ENCODE peak calls at places on chromosome 13, in four cellular contexts. One of them, this sample, is unnamed.
A peak's percentile ranks its signal among the peaks of the same experiment; 100 is the strongest.

GRCh38 chr13:64716936-64717335 is 2513.2 kb downstream of the PCDH9 start:
- DNase-seq in neural progenitor cell: no peak
- DNase-seq in GM23248: no peak
- DNase-seq in GM23338: no peak
- DNase-seq in this sample: no peak

GRCh38 chr13:32445461-32445860 is 17.5 kb upstream of the N4BP2L1 start:
- DNase-seq in GM23248: no peak
- DNase-seq in GM23338: no peak
- DNase-seq in neural progenitor cell: no peak
- DNase-seq in this sample: no peak

GRCh38 chr13:35940734-35941133 is 190.4 kb downstream of the DCLK1 start:
- DNase-seq in GM23338: no peak
- DNase-seq in GM23248: no peak
- DNase-seq in neural progenitor cell: no peak
- DNase-seq in this sample: no peak

GRCh38 chr13:113584870-113585671 is 518 bp downstream of the TFDP1 start:
- DNase-seq in neural progenitor cell: peak; percentile 45
- DNase-seq in GM23338: peak; percentile 27
- DNase-seq in GM23248: peak; percentile 36
- DNase-seq in this sample: peak; percentile 11

GRCh38 chr13:108427355-108427754 is 157.8 kb downstream of the TNFSF13B start:
- DNase-seq in neural progenitor cell: no peak
- DNase-seq in GM23248: no peak
- DNase-seq in GM23338: no peak
- DNase-seq in this sample: peak; percentile 7

GRCh38 chr13:102974574-102975195 is 91.5 kb downstream of the SLC10A2 start:
- DNase-seq in neural progenitor cell: no peak
- DNase-seq in GM23338: no peak
- DNase-seq in GM23248: no peak
- DNase-seq in this sample: peak; percentile 2

GRCh38 chr13:112960671-112961070 is 8.3 kb upstream of the MCF2L start:
- DNase-seq in GM23338: no peak
- DNase-seq in GM23248: no peak
- DNase-seq in neural progenitor cell: no peak
- DNase-seq in this sample: no peak

GRCh38 chr13:30615851-30616311 is 1.8 kb upstream of the USPL1 start:
- DNase-seq in GM23248: peak; percentile 75
- DNase-seq in neural progenitor cell: no peak
- DNase-seq in GM23338: no peak
- DNase-seq in this sample: peak; percentile 19

GRCh38 chr13:112657850-112658445 is 31.9 kb upstream of the ATP11A start:
- DNase-seq in GM23338: no peak
- DNase-seq in GM23248: peak; percentile 47
- DNase-seq in neural progenitor cell: no peak
- DNase-seq in this sample: peak; percentile 63

GRCh38 chr13:38582133-38582532 is 104.7 kb upstream of the FREM2 start:
- DNase-seq in neural progenitor cell: peak; percentile 61
- DNase-seq in GM23248: peak; percentile 57
- DNase-seq in GM23338: peak; percentile 72
- DNase-seq in this sample: peak; percentile 59

GRCh38 chr13:30865131-30866009 is 40.7 kb upstream of the MEDAG start:
- DNase-seq in GM23248: peak; percentile 97
- DNase-seq in GM23338: peak; percentile 90
- DNase-seq in neural progenitor cell: peak; percentile 90
- DNase-seq in this sample: peak; percentile 75

GRCh38 chr13:84896128-84896527 is 903.1 kb downstream of the SLITRK6 start:
- DNase-seq in GM23248: peak; percentile 49
- DNase-seq in GM23338: peak; percentile 71
- DNase-seq in neural progenitor cell: peak; percentile 52
- DNase-seq in this sample: peak; percentile 63

GRCh38 chr13:80591978-80592377 is 251.1 kb upstream of the SPRY2 start:
- DNase-seq in GM23248: no peak
- DNase-seq in neural progenitor cell: no peak
- DNase-seq in GM23338: no peak
- DNase-seq in this sample: no peak

GRCh38 chr13:103104340-103104739 is 38.1 kb upstream of the SLC10A2 start:
- DNase-seq in neural progenitor cell: no peak
- DNase-seq in GM23248: no peak
- DNase-seq in GM23338: peak; percentile 74
- DNase-seq in this sample: no peak

GRCh38 chr13:72204291-72204690 is 337.3 kb upstream of the DACH1 start:
- DNase-seq in GM23338: no peak
- DNase-seq in neural progenitor cell: no peak
- DNase-seq in GM23248: no peak
- DNase-seq in this sample: peak; percentile 61

GRCh38 chr13:34070006-34070405 is 252.1 kb downstream of the RFC3 start:
- DNase-seq in GM23248: peak; percentile 50
- DNase-seq in GM23338: no peak
- DNase-seq in neural progenitor cell: no peak
- DNase-seq in this sample: peak; percentile 47

GRCh38 chr13:82847595-82847994 is 1034.7 kb downstream of the SLITRK1 start:
- DNase-seq in GM23338: peak; percentile 29
- DNase-seq in GM23248: no peak
- DNase-seq in neural progenitor cell: no peak
- DNase-seq in this sample: peak; percentile 49

GRCh38 chr13:67023088-67023893 is 206.8 kb downstream of the PCDH9 start:
- DNase-seq in GM23248: no peak
- DNase-seq in GM23338: peak; percentile 61
- DNase-seq in neural progenitor cell: peak; percentile 54
- DNase-seq in this sample: peak; percentile 21

GRCh38 chr13:106001443-106001842 is 534.0 kb downstream of the EFNB2 start:
- DNase-seq in GM23248: no peak
- DNase-seq in GM23338: no peak
- DNase-seq in neural progenitor cell: no peak
- DNase-seq in this sample: no peak

GRCh38 chr13:64993514-64994164 is 2236.5 kb downstream of the PCDH9 start:
- DNase-seq in GM23338: no peak
- DNase-seq in neural progenitor cell: no peak
- DNase-seq in GM23248: no peak
- DNase-seq in this sample: no peak

GRCh38 chr13:26230703-26231102 is 8.6 kb upstream of the RNF6 start:
- DNase-seq in GM23338: no peak
- DNase-seq in neural progenitor cell: no peak
- DNase-seq in GM23248: no peak
- DNase-seq in this sample: no peak

GRCh38 chr13:47875206-47875605 is 125.9 kb downstream of the SUCLA2 start:
- DNase-seq in GM23338: no peak
- DNase-seq in GM23248: no peak
- DNase-seq in neural progenitor cell: no peak
- DNase-seq in this sample: no peak

GRCh38 chr13:29561918-29562317 is 33.6 kb downstream of the SLC7A1 start:
- DNase-seq in GM23248: no peak
- DNase-seq in neural progenitor cell: no peak
- DNase-seq in GM23338: peak; percentile 34
- DNase-seq in this sample: no peak

GRCh38 chr13:102089177-102089576 is 312.7 kb downstream of the FGF14 start:
- DNase-seq in GM23248: peak; percentile 44
- DNase-seq in neural progenitor cell: no peak
- DNase-seq in GM23338: no peak
- DNase-seq in this sample: peak; percentile 11

GRCh38 chr13:113366031-113366588 is 2.2 kb upstream of the GRTP1 start:
- DNase-seq in GM23338: no peak
- DNase-seq in GM23248: peak; percentile 38
- DNase-seq in neural progenitor cell: no peak
- DNase-seq in this sample: no peak

GRCh38 chr13:94674609-94675348 is 37.6 kb downstream of the SOX21 start:
- DNase-seq in neural progenitor cell: peak; percentile 89
- DNase-seq in GM23338: peak; percentile 94
- DNase-seq in GM23248: peak; percentile 51
- DNase-seq in this sample: peak; percentile 72

GRCh38 chr13:105991622-105992254 is 543.7 kb downstream of the EFNB2 start:
- DNase-seq in neural progenitor cell: no peak
- DNase-seq in GM23248: peak; percentile 61
- DNase-seq in GM23338: no peak
- DNase-seq in this sample: peak; percentile 86

GRCh38 chr13:22455036-22455435 is 725.7 kb upstream of the SGCG start:
- DNase-seq in GM23248: no peak
- DNase-seq in neural progenitor cell: no peak
- DNase-seq in GM23338: no peak
- DNase-seq in this sample: no peak

GRCh38 chr13:39311619-39312018 is 273.4 kb downstream of the NHLRC3 start:
- DNase-seq in GM23338: no peak
- DNase-seq in GM23248: peak; percentile 3
- DNase-seq in neural progenitor cell: no peak
- DNase-seq in this sample: no peak

GRCh38 chr13:20127263-20127562 is 33.6 kb downstream of the GJA3 start:
- DNase-seq in neural progenitor cell: no peak
- DNase-seq in GM23338: no peak
- DNase-seq in GM23248: no peak
- DNase-seq in this sample: no peak

GRCh38 chr13:20127563-20128458 is 33.0 kb downstream of the GJA3 start:
- DNase-seq in GM23248: peak; percentile 76
- DNase-seq in GM23338: peak; percentile 68
- DNase-seq in neural progenitor cell: peak; percentile 74
- DNase-seq in this sample: peak; percentile 66

GRCh38 chr13:20130012-20130411 is 30.8 kb downstream of the GJA3 start:
- DNase-seq in GM23338: no peak
- DNase-seq in GM23248: no peak
- DNase-seq in neural progenitor cell: no peak
- DNase-seq in this sample: no peak

GRCh38 chr13:20129076-20129475 is 31.8 kb downstream of the GJA3 start:
- DNase-seq in GM23248: no peak
- DNase-seq in neural progenitor cell: no peak
- DNase-seq in GM23338: no peak
- DNase-seq in this sample: no peak

GRCh38 chr13:20128459-20128927 is 32.4 kb downstream of the GJA3 start:
- DNase-seq in GM23248: no peak
- DNase-seq in neural progenitor cell: peak; percentile 51
- DNase-seq in GM23338: no peak
- DNase-seq in this sample: peak; percentile 50
- TF ChIP-seq EZH2 in GM23248: no peak
- TF ChIP-seq EZH2 in neural progenitor cell: peak; percentile 59
- TF ChIP-seq EZH2 in GM23338: no peak
- TF ChIP-seq EZH2 in this sample: no peak

DNA sequence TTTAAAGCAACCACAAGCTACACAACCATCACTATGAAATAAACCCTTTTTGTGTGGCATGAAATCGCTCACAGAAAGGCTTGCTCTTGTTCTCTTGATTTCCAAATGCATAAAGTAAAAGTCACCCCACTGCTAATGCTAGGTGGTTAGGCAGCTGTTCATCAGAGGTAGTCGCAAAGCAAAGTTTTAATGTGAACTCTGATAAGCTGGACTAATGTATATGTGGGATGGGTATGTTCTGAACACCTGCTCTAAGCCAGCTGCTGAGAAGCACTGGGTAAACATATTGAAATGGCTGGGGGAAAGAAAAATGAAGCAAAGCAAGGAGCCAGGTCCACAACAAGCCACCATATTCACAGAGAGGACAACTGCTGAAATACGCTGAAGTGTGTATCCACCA is 142.3 kb downstream of the KLF12 start:
- DNase-seq in GM23248: no peak
- DNase-seq in neural progenitor cell: no peak
- DNase-seq in GM23338: no peak
- DNase-seq in this sample: no peak
- H3F3A ChIP-seq in GM23248: no peaks in the 10 kb centered on the region
- H3F3A ChIP-seq in neural progenitor cell: no peaks in the 10 kb centered on the region
- H3F3A ChIP-seq in GM23338: no peaks in the 10 kb centered on the region
- H3F3A ChIP-seq in this sample: no peaks in the 10 kb centered on the region

GRCh38 chr13:20230913-20231838 is 943 bp downstream of the GJB6 start:
- DNase-seq in GM23248: no peak
- DNase-seq in neural progenitor cell: peak; percentile 17
- DNase-seq in GM23338: peak; percentile 48
- DNase-seq in this sample: no peak
- TF ChIP-seq EZH2 in GM23248: peak; percentile 93
- TF ChIP-seq EZH2 in neural progenitor cell: no peak
- TF ChIP-seq EZH2 in GM23338: peak; percentile 87
- TF ChIP-seq EZH2 in this sample: no peak

DNA sequence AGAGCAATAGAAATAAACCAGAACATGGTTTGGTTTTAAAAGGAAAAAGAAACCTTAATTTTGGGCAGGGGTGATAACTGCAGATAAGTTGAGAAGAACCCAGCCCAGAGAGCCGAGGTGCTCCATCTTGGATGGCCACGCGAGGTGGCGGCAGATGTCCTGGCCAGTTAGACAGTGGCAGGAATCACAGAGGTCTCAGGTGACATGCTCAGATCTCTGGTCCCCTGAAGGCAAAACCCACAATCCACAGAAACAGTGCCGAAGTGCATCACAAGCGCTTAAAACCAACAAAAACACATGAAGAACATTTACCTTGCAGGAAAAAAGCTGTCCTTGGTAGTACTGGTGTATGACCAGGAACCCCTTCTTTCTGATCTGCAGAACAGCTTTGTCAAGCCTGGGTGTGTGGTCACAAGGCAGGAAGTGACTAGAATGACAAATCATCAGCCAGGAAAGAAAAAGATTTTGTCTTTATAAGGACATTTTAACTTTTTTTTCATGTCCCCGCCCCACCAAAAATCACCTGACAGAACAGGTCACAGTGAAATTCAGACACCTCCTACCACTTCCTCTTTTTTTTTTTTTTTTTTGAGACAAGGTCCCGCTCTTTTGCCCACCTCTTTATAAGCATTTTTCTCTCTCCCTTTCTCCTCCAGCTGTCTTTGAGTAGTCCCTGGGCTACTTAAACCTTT is at the start of gene LCP1:
- DNase-seq in neural progenitor cell: no peak
- DNase-seq in GM23248: no peak
- DNase-seq in GM23338: peak; percentile 16
- DNase-seq in this sample: peak; percentile 83
- H3F3A ChIP-seq in neural progenitor cell: no peaks in the 10 kb centered on the region
- H3F3A ChIP-seq in GM23248: no peaks in the 10 kb centered on the region
- H3F3A ChIP-seq in GM23338: no peaks in the 10 kb centered on the region
- H3F3A ChIP-seq in this sample: no peaks in the 10 kb centered on the region

DNA sequence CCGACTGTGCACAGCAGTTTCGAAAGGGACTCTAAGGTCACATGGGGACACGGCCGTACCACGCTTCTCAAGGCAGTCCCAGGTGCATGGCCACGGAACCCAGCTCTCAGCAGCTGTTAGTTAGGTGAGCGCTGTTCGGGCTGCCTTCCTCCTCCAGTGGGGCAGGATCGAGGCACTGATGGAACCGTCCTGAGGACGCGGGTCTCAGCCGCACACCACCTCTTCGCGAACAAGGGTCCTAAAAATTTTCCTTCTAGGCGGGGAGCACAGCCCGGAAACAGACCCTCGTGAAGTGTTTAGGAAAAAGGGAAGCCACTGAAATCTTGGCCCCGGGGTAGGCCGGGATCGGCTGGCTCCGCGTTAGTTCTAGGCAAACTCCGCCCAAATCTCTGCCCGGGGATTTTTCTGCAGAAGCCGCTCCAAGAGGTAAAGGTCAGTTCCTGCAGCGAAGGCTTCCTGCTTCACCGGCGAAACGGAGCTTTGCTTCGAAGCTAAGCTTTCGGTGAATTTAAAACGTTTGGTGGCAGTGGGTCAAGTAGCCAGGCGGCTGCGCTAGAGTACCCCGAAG is 752 bp downstream of the GJB2 start:
- DNase-seq in GM23338: peak; percentile 78
- DNase-seq in GM23248: peak; percentile 41
- DNase-seq in neural progenitor cell: peak; percentile 76
- DNase-seq in this sample: peak; percentile 65
- TF ChIP-seq EZH2 in GM23338: peak; percentile 83
- TF ChIP-seq EZH2 in GM23248: peak; percentile 76
- TF ChIP-seq EZH2 in neural progenitor cell: no peak
- TF ChIP-seq EZH2 in this sample: no peak